ENCODE peak calls at places on chromosome 9, in five cellular contexts. H is memory B cell; X is choroid plexus epithelial cell; K is erythroblast; S is activated effector memory CD4-positive, alpha-beta T cell treated with Interleukin-2 at 50 U/mL for 16 hours. F is an unnamed sample.

GRCh38 chr9:99835142-99835541 is 13.5 kb downstream of the NR4A3 start:
- DNase-seq in K (no peak), X (no peak), H (no peak), S (no peak), F (no peak)

GRCh38 chr9:70114898-70115297 is 71.2 kb downstream of the MAMDC2 start:
- DNase-seq in K (no peak), X (no peak), S (no peak), H (no peak), F (no peak)

GRCh38 chr9:79571309-79572031 is at the start of gene TLE4:
- DNase-seq in K (peak), X (peak), S (peak), H (peak), F (peak)

GRCh38 chr9:104948277-104948676 is 20.3 kb upstream of the ABCA1 start:
- DNase-seq in K (no peak), H (no peak), X (no peak), S (no peak), F (no peak)

GRCh38 chr9:125370786-125371185 is 109.2 kb downstream of the GAPVD1 start:
- DNase-seq in S (no peak), K (no peak), H (no peak), X (no peak), F (no peak)

GRCh38 chr9:74653437-74654080 is 156.4 kb downstream of the RORB start:
- DNase-seq in H (no peak), K (no peak), X (no peak), S (no peak), F (no peak)

GRCh38 chr9:70438341-70438924 is 24.0 kb upstream of the KLF9 start:
- DNase-seq in H (no peak), X (peak), K (peak), S (no peak), F (peak)

GRCh38 chr9:133204993-133205336 is 4.1 kb downstream of the OBP2B start:
- DNase-seq in X (no peak), H (no peak), K (no peak), S (no peak), F (no peak)

GRCh38 chr9:87467187-87467586 is 30.5 kb upstream of the DAPK1 start:
- DNase-seq in S (no peak), K (no peak), X (no peak), H (no peak), F (no peak)

GRCh38 chr9:137439158-137439714 is 1.9 kb downstream of the ENTPD8 start:
- DNase-seq in X (no peak), K (no peak), H (no peak), S (no peak), F (no peak)

GRCh38 chr9:138120072-138120471 is 242.5 kb downstream of the CACNA1B start:
- DNase-seq in S (no peak), K (no peak), X (no peak), H (no peak), F (no peak)

GRCh38 chr9:22617156-22617555 is 170.5 kb downstream of the DMRTA1 start:
- DNase-seq in H (no peak), X (no peak), K (no peak), S (no peak), F (no peak)

GRCh38 chr9:92983984-92984589 is 36.8 kb downstream of the FGD3 start:
- DNase-seq in X (peak), S (no peak), H (no peak), K (peak), F (no peak)

GRCh38 chr9:12702160-12702758 is 9.1 kb downstream of the TYRP1 start:
- DNase-seq in H (no peak), X (peak), K (no peak), S (no peak), F (peak)

GRCh38 chr9:38622083-38622674 is 1.8 kb upstream of the ANKRD18A start:
- DNase-seq in H (no peak), S (no peak), X (no peak), K (no peak), F (no peak)

GRCh38 chr9:86512929-86513328 is 158.7 kb upstream of the TUT7 start:
- DNase-seq in K (no peak), S (no peak), X (peak), H (no peak), F (no peak)

GRCh38 chr9:110099236-110099741 is 108.7 kb downstream of the C9orf152 start:
- DNase-seq in K (no peak), H (no peak), X (peak), S (no peak), F (peak)

GRCh38 chr9:117365438-117365837 is 49.4 kb downstream of the ASTN2 start:
- DNase-seq in X (no peak), K (no peak), H (no peak), S (no peak), F (no peak)

GRCh38 chr9:116318463-116319271 is 165.1 kb downstream of the PAPPA start:
- DNase-seq in K (peak), X (peak), S (no peak), H (no peak), F (peak)

GRCh38 chr9:123356851-123357747 is 1.1 kb downstream of the CRB2 start:
- DNase-seq in K (no peak), H (no peak), S (no peak), X (no peak), F (no peak)

GRCh38 chr9:107131108-107131799 is 151.8 kb upstream of the RAD23B start:
- DNase-seq in H (no peak), K (no peak), X (no peak), S (no peak), F (no peak)

GRCh38 chr9:93111001-93111370 is 15.0 kb downstream of the CARD19 start:
- DNase-seq in H (no peak), K (no peak), S (no peak), X (no peak), F (no peak)

GRCh38 chr9:110429453-110429852 is 91.8 kb upstream of the TXNDC8 start:
- DNase-seq in X (peak), S (no peak), K (peak), H (no peak), F (no peak)

GRCh38 chr9:37938121-37938906 is 34.4 kb upstream of the SLC25A51 start:
- DNase-seq in K (no peak), S (no peak), X (peak), H (no peak), F (peak)

GRCh38 chr9:70003786-70004185 is 39.9 kb upstream of the MAMDC2 start:
- DNase-seq in X (peak), H (no peak), S (no peak), K (no peak), F (peak)

GRCh38 chr9:134418354-134418753 is 92.1 kb downstream of the RXRA start:
- DNase-seq in K (no peak), S (no peak), H (no peak), X (no peak), F (no peak)

GRCh38 chr9:119907056-119907455 is 537.8 kb upstream of the BRINP1 start:
- DNase-seq in X (no peak), S (no peak), H (no peak), K (no peak), F (no peak)

GRCh38 chr9:136365775-136366223 is 2.3 kb upstream of the DNLZ start:
- DNase-seq in S (no peak), X (no peak), H (no peak), K (no peak), F (no peak)

GRCh38 chr9:5425006-5425628 is 12.6 kb downstream of the PLGRKT start:
- DNase-seq in S (no peak), K (peak), X (peak), H (no peak), F (no peak)

GRCh38 chr9:135184661-135185459 is 97.4 kb downstream of the OLFM1 start:
- DNase-seq in K (no peak), X (no peak), H (no peak), S (no peak), F (no peak)

GRCh38 chr9:102551346-102551745 is 443.8 kb upstream of the CYLC2 start:
- DNase-seq in K (no peak), H (no peak), S (no peak), X (no peak), F (no peak)